ENCODE peak calls at places on chromosomes 16 and 17, in seven cellular contexts. P, F, K, U, X, T and G are unnamed samples.

GRCh38 chr16:71473891-71474290 is 11.8 kb upstream of the ZNF23 start:
- DNase-seq in P (no peak), X (peak), F (no peak), K (no peak), T (no peak), U (no peak), G (no peak)

GRCh38 chr17:1484586-1485310 is 7.7 kb downstream of the MYO1C start:
- DNase-seq in X (peak), F (no peak), T (no peak), U (peak), P (peak), K (peak), G (peak)

GRCh38 chr17:56009795-56010715 is 143.2 kb upstream of the ANKFN1 start:
- DNase-seq in P (no peak), X (no peak), K (no peak), T (no peak), F (no peak), U (no peak), G (no peak)

GRCh38 chr16:64893386-64893785 is 228.5 kb downstream of the CDH11 start:
- DNase-seq in U (no peak), K (no peak), P (no peak), T (peak), X (peak), F (no peak), G (no peak)

GRCh38 chr16:21684199-21684598 is 20.4 kb downstream of the OTOA start:
- DNase-seq in T (no peak), K (peak), X (peak), P (no peak), F (no peak), U (peak), G (no peak)

GRCh38 chr16:27720731-27721547 is 171.0 kb downstream of the KATNIP start:
- DNase-seq in U (no peak), F (no peak), K (no peak), X (peak), T (no peak), P (peak), G (no peak)

GRCh38 chr17:6677158-6677831 is 25.7 kb downstream of the C17orf100 start:
- DNase-seq in F (no peak), P (no peak), X (peak), K (no peak), U (peak), T (peak), G (no peak)

GRCh38 chr16:56481468-56482112 is 30.2 kb downstream of the OGFOD1 start:
- DNase-seq in X (peak), T (no peak), U (no peak), F (peak), P (no peak), K (no peak), G (no peak)

GRCh38 chr17:82065638-82066303 is at the start of gene DUS1L:
- DNase-seq in X (peak), F (no peak), T (peak), U (peak), K (peak), P (peak), G (peak)

GRCh38 chr17:81821603-81822311 is 11.3 kb downstream of the MCRIP1 start:
- DNase-seq in U (peak), X (peak), T (peak), K (no peak), F (no peak), P (no peak), G (peak)

GRCh38 chr17:68511671-68512246 is 471 bp upstream of the PRKAR1A start:
- DNase-seq in U (peak), P (peak), X (peak), K (peak), F (no peak), T (peak), G (peak)

GRCh38 chr16:89190150-89190958 is 10.0 kb downstream of the SLC22A31 start:
- DNase-seq in K (no peak), P (peak), F (no peak), U (no peak), T (no peak), X (no peak), G (no peak)

GRCh38 chr17:17131876-17132275 is 74.3 kb downstream of the PLD6 start:
- DNase-seq in F (no peak), P (no peak), T (no peak), K (no peak), X (no peak), U (no peak), G (no peak)

GRCh38 chr17:63497708-63498483 is 21.0 kb downstream of the ACE start:
- DNase-seq in U (peak), P (peak), T (no peak), K (no peak), X (no peak), F (no peak), G (peak)

GRCh38 chr17:77491921-77492445 is 351.2 kb downstream of the SEC14L1 start:
- DNase-seq in T (no peak), K (peak), U (no peak), X (no peak), P (no peak), F (no peak), G (no peak)

GRCh38 chr17:75386430-75386829 is 19.0 kb downstream of the GRB2 start:
- DNase-seq in P (no peak), U (no peak), X (no peak), F (no peak), T (no peak), K (no peak), G (no peak)

GRCh38 chr17:82365586-82366295 is 5.8 kb upstream of the UTS2R start:
- DNase-seq in X (no peak), K (no peak), T (no peak), F (no peak), U (no peak), P (peak), G (no peak)

GRCh38 chr17:63113167-63113566 is 147.1 kb downstream of the TANC2 start:
- DNase-seq in T (no peak), K (no peak), F (no peak), U (no peak), P (no peak), X (no peak), G (no peak)

GRCh38 chr16:67399218-67399733 is 6.0 kb upstream of the TPPP3 start:
- DNase-seq in K (peak), F (no peak), P (peak), X (peak), U (no peak), T (peak), G (no peak)

GRCh38 chr16:54649846-54650245 is 280.8 kb upstream of the IRX5 start:
- DNase-seq in T (no peak), F (no peak), X (peak), K (no peak), U (no peak), P (no peak), G (peak)